ENCODE peak calls at places on chromosomes 5 and 9, in nine cellular contexts. P is WTC11, V is dorsolateral prefrontal cortex, U is brain microvascular endothelial cell, I is heart left ventricle, J is lung, D is testis, B is right atrium auricular region, W is type B pancreatic cell. X is an unnamed sample.

GRCh38 chr5:162768962-162769464 is 668.4 kb upstream of the CCNG1 start:
- DNase-seq in P (no peak), V (no peak), U (no peak), I (no peak), J (no peak), D (no peak), B (no peak), W (no peak), X (no peak)

GRCh38 chr5:154199263-154199662 is 8.7 kb downstream of the GALNT10 start:
- DNase-seq in P (no peak), V (no peak), U (no peak), I (no peak), J (no peak), D (no peak), B (no peak), W (no peak), X (no peak)

GRCh38 chr5:108822211-108822947 is 74.7 kb downstream of the FER start:
- DNase-seq in P (no peak), V (no peak), U (no peak), I (no peak), J (no peak), D (no peak), B (no peak), W (no peak), X (no peak)

GRCh38 chr5:89065919-89066318 is 182.9 kb upstream of the MEF2C start:
- DNase-seq in P (no peak), V (no peak), U (no peak), I (no peak), J (no peak), D (no peak), B (no peak), W (no peak), X (no peak)

GRCh38 chr5:110900829-110901228 is 162.0 kb downstream of the SLC25A46 start:
- DNase-seq in P (no peak), V (no peak), U (peak), I (no peak), J (no peak), D (no peak), B (no peak), W (no peak), X (no peak)

GRCh38 chr9:114028646-114029045 is 49.5 kb downstream of the AMBP start:
- DNase-seq in P (no peak), V (no peak), U (no peak), I (no peak), J (peak), D (no peak), B (no peak), W (peak), X (no peak)

GRCh38 chr9:134538856-134539562 is 102.6 kb upstream of the COL5A1 start:
- DNase-seq in P (no peak), V (no peak), U (no peak), I (no peak), J (no peak), D (no peak), B (no peak), W (no peak), X (no peak)

GRCh38 chr5:147455822-147456221 is 54.0 kb downstream of the DPYSL3 start:
- DNase-seq in P (no peak), V (no peak), U (no peak), I (no peak), J (no peak), D (no peak), B (no peak), W (no peak), X (no peak)

GRCh38 chr9:132752877-132753592 is 82.8 kb downstream of the GTF3C4 start:
- DNase-seq in P (no peak), V (no peak), U (no peak), I (no peak), J (no peak), D (no peak), B (no peak), W (no peak), X (no peak)

GRCh38 chr5:54904425-54904824 is 81.0 kb downstream of the ESM1 start:
- DNase-seq in P (peak), V (no peak), U (peak), I (no peak), J (no peak), D (no peak), B (no peak), W (no peak), X (no peak)

GRCh38 chr5:29879401-29879800 is 1314.1 kb upstream of the CDH6 start:
- DNase-seq in P (no peak), V (no peak), U (no peak), I (no peak), J (no peak), D (no peak), B (no peak), W (no peak), X (no peak)

GRCh38 chr9:68513981-68514380 is 26.7 kb downstream of the TMEM252 start:
- DNase-seq in P (no peak), V (no peak), U (no peak), I (no peak), J (no peak), D (no peak), B (no peak), W (no peak), X (no peak)

GRCh38 chr9:89937051-89937450 is 332.2 kb downstream of the GADD45G start:
- DNase-seq in P (no peak), V (no peak), U (no peak), I (no peak), J (no peak), D (no peak), B (no peak), W (no peak), X (no peak)

GRCh38 chr5:56450766-56451165 is 217.6 kb upstream of the ANKRD55 start:
- DNase-seq in P (no peak), V (no peak), U (no peak), I (no peak), J (no peak), D (no peak), B (no peak), W (no peak), X (no peak)

GRCh38 chr5:154330097-154330667 is 115.6 kb upstream of the SAP30L start:
- DNase-seq in P (no peak), V (no peak), U (no peak), I (no peak), J (no peak), D (no peak), B (no peak), W (no peak), X (no peak)

GRCh38 chr5:68730220-68731010 is 363.4 kb upstream of the SLC30A5 start:
- DNase-seq in P (no peak), V (peak), U (peak), I (peak), J (no peak), D (peak), B (peak), W (no peak), X (no peak)

GRCh38 chr9:129694265-129694664 is 28.8 kb downstream of the PRRX2 start:
- DNase-seq in P (no peak), V (no peak), U (no peak), I (no peak), J (no peak), D (no peak), B (no peak), W (no peak), X (no peak)

GRCh38 chr9:126705767-126706697 is 92.3 kb downstream of the LMX1B start:
- DNase-seq in P (peak), V (peak), U (peak), I (no peak), J (peak), D (peak), B (no peak), W (no peak), X (peak)

GRCh38 chr5:171226096-171226495 is 83.0 kb upstream of the TLX3 start:
- DNase-seq in P (no peak), V (no peak), U (no peak), I (no peak), J (no peak), D (no peak), B (no peak), W (no peak), X (no peak)

GRCh38 chr5:154567155-154567554 is 89.1 kb upstream of the HAND1 start:
- DNase-seq in P (no peak), V (no peak), U (no peak), I (no peak), J (no peak), D (no peak), B (peak), W (no peak), X (no peak)

GRCh38 chr9:34333836-34334235 is 4.5 kb downstream of the NUDT2 start:
- DNase-seq in P (no peak), V (no peak), U (no peak), I (no peak), J (no peak), D (no peak), B (no peak), W (no peak), X (no peak)

GRCh38 chr9:99335280-99335679 is 113.2 kb downstream of the SEC61B start:
- DNase-seq in P (no peak), V (no peak), U (no peak), I (no peak), J (no peak), D (no peak), B (no peak), W (no peak), X (no peak)

GRCh38 chr5:125372694-125373621 is 626.5 kb upstream of the ZNF608 start:
- DNase-seq in P (no peak), V (no peak), U (peak), I (no peak), J (no peak), D (no peak), B (no peak), W (no peak), X (no peak)

GRCh38 chr9:69013404-69013727 is 547 bp downstream of the PRKACG start:
- DNase-seq in P (no peak), V (no peak), U (no peak), I (no peak), J (no peak), D (no peak), B (no peak), W (no peak), X (no peak)

GRCh38 chr5:92268343-92268742 is 885.2 kb upstream of the ARRDC3 start:
- DNase-seq in P (no peak), V (no peak), U (no peak), I (no peak), J (no peak), D (no peak), B (no peak), W (no peak), X (no peak)

GRCh38 chr9:15346837-15347236 is 39.8 kb upstream of the TTC39B start:
- DNase-seq in P (no peak), V (no peak), U (no peak), I (no peak), J (no peak), D (no peak), B (no peak), W (no peak), X (no peak)

GRCh38 chr5:142506046-142506445 is 179.8 kb downstream of the FGF1 start:
- DNase-seq in P (no peak), V (no peak), U (no peak), I (no peak), J (no peak), D (no peak), B (no peak), W (no peak), X (no peak)

GRCh38 chr5:11909471-11909870 is 5.2 kb upstream of the CTNND2 start:
- DNase-seq in P (no peak), V (no peak), U (no peak), I (no peak), J (no peak), D (no peak), B (no peak), W (no peak), X (no peak)

GRCh38 chr5:4547547-4547946 is 592.6 kb upstream of the ADAMTS16 start:
- DNase-seq in P (no peak), V (no peak), U (no peak), I (no peak), J (no peak), D (no peak), B (no peak), W (no peak), X (no peak)

GRCh38 chr9:35135988-35136387 is 20.3 kb upstream of the ATOSB start:
- DNase-seq in P (no peak), V (no peak), U (no peak), I (no peak), J (no peak), D (no peak), B (no peak), W (no peak), X (no peak)

GRCh38 chr5:65142511-65143011 is 339.2 kb downstream of the ADAMTS6 start:
- DNase-seq in P (no peak), V (no peak), U (peak), I (no peak), J (no peak), D (no peak), B (no peak), W (no peak), X (no peak)

GRCh38 chr5:173452098-173452497 is 123.9 kb upstream of the STC2 start:
- DNase-seq in P (no peak), V (no peak), U (peak), I (peak), J (peak), D (no peak), B (peak), W (no peak), X (no peak)

GRCh38 chr9:135156525-135157510 is 69.3 kb downstream of the OLFM1 start:
- DNase-seq in P (peak), V (no peak), U (no peak), I (peak), J (peak), D (peak), B (no peak), W (peak), X (peak)

GRCh38 chr5:156835905-156836304 is 14.2 kb upstream of the PPP1R2B start:
- DNase-seq in P (peak), V (no peak), U (no peak), I (no peak), J (no peak), D (no peak), B (no peak), W (no peak), X (no peak)
- TF ChIP-seq CTCF in P (no peak), V (no peak), U (no peak), I (peak), J (no peak), D (peak), B (no peak), W (peak), X (no peak)

GRCh38 chr5:585962-586628 is 26.0 kb upstream of the CEP72 start:
- DNase-seq in P (no peak), V (no peak), U (no peak), I (no peak), J (no peak), D (no peak), B (no peak), W (no peak), X (no peak)

GRCh38 chr5:585556-585955 is 26.6 kb upstream of the CEP72 start:
- DNase-seq in P (no peak), V (no peak), U (no peak), I (no peak), J (no peak), D (no peak), B (no peak), W (no peak), X (no peak)

GRCh38 chr5:582936-583635 is 29.1 kb upstream of the CEP72 start:
- DNase-seq in P (no peak), V (no peak), U (no peak), I (no peak), J (no peak), D (no peak), B (no peak), W (no peak), X (no peak)

GRCh38 chr5:583645-584044 is 28.5 kb upstream of the CEP72 start:
- DNase-seq in P (no peak), V (no peak), U (no peak), I (no peak), J (no peak), D (no peak), B (no peak), W (no peak), X (no peak)

GRCh38 chr5:584846-585245 is 27.3 kb upstream of the CEP72 start:
- DNase-seq in P (no peak), V (no peak), U (no peak), I (no peak), J (no peak), D (no peak), B (no peak), W (peak), X (no peak)
- TF ChIP-seq CTCF in P (no peak), V (no peak), U (no peak), I (no peak), J (no peak), D (no peak), B (no peak), W (no peak), X (no peak)

DNA sequence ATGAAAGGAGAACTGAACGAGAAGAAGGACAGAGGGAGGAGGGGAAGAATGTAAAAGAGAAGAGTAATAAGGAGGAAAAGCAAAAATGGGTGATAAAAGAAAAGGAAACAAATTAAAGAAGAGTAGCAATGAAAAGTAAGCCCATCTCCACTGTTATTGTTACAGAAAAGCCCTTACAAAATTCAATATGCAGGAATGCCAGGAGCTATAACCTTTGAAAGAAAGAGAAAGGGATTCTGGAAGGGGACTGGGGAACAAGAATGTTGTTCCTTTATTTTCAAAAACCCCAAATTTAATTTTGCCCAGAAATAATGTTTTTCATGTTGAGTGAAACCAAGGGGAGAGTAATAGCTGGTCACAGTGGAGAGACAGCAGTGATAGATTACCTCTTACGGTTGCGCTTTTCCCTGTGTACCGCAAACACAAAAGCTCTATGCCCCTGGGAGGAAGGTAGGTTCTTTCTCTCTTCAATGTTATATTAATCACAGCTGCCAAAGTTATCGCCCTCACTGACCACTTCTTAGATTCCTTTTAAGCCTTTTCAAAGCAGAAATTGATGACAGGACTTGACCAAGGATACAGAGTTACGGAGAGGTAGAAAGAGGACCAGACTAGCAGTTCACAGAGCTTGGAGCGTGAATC is 86.6 kb downstream of the BRINP1 start:
- DNase-seq in P (no peak), V (no peak), U (no peak), I (no peak), J (no peak), D (no peak), B (no peak), W (no peak), X (no peak)
- TF ChIP-seq CTCF in P (no peak), V (no peak), U (no peak), I (no peak), J (no peak), D (no peak), B (no peak), W (no peak), X (no peak)

DNA sequence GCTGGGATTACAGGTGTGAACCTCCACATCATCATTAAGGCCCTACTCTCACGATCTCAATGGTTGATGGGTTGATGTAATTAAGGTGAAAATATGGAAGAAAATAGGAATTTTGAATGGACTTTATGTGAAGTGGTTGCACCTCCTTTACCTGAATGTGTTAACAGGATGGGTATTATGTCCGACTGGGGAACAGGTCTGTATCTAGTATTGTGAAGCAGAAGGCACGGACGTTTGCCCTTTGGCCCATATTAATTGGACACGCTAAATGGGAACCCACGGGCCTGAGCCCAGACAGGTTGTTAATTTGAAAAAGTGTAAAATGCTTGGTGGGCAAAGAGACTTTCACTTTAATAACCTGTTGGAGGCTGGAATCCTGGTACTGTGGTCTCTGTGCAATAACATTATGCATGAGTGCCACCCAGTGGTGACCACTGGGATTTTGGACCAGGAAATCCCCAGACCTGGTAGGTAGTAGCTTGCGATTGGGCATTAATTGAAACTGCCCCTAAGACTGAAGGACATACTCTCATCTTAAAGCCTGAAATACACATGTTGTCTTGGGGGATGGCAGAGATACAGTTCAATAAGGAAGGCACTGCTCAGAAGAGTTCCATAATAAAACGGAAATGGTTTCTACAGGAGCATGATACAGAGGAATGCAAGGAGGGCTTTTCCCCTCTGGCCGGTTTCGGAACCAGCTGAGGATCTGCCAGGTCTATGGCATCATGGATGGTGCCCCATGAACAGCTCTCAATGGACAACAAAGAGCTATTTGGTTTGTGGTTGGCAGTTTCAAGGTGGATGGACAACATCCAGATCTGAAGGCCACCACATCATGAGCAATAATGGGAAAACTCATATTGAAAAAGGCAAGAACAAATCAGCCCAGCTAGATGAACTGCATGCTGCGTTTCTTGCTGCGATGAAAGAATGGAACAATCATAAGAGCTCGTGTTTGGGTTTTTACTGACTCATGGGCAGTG is 26.2 kb upstream of the BICD2 start:
- DNase-seq in P (peak), V (peak), U (peak), I (peak), J (peak), D (peak), B (peak), W (no peak), X (peak)
- TF ChIP-seq CTCF in P (peak), V (peak), U (peak), I (peak), J (peak), D (peak), B (peak), W (peak), X (peak)